ENCODE peak calls at places on chromosomes 3 and 15, in four cellular contexts. J, H, G and P are unnamed samples.

GRCh38 chr3:98602078-98602678 is 8.8 kb upstream of the CPOX start:
- DNase-seq in G (peak; percentile 77), H (peak; percentile 57), J (peak; percentile 76), P (no peak)

GRCh38 chr3:126459111-126459762 is 16.5 kb downstream of the ZXDC start:
- DNase-seq in H (no peak), G (no peak), J (no peak), P (no peak)

GRCh38 chr3:149534671-149535394 is 60.3 kb downstream of the TM4SF4 start:
- DNase-seq in H (no peak), G (no peak), J (peak; percentile 74), P (no peak)

GRCh38 chr15:99481406-99481805 is 84.4 kb upstream of the MEF2A start:
- DNase-seq in G (no peak), H (no peak), J (no peak), P (no peak)

GRCh38 chr3:30288830-30289229 is 317.6 kb upstream of the TGFBR2 start:
- DNase-seq in H (no peak), G (no peak), J (no peak), P (no peak)

GRCh38 chr15:89171136-89172072 is 50.0 kb downstream of the RLBP1 start:
- DNase-seq in G (peak; percentile 66), H (peak; percentile 79), J (peak; percentile 43), P (peak; percentile 64)

GRCh38 chr3:8825153-8825825 is 55.9 kb upstream of the OXTR start:
- DNase-seq in H (no peak), J (no peak), G (no peak), P (no peak)

GRCh38 chr3:121488628-121489027 is 57.2 kb downstream of the POLQ start:
- DNase-seq in G (no peak), J (no peak), H (no peak), P (no peak)

GRCh38 chr15:77027111-77027696 is 32.3 kb downstream of the PSTPIP1 start:
- DNase-seq in G (no peak), J (no peak), H (no peak), P (peak; percentile 49)

GRCh38 chr3:161263057-161263456 is 41.9 kb downstream of the NMD3 start:
- DNase-seq in J (peak; percentile 85), G (peak; percentile 82), H (no peak), P (no peak)

GRCh38 chr3:193826126-193826795 is 233.3 kb downstream of the OPA1 start:
- DNase-seq in H (peak; percentile 11), G (peak; percentile 12), J (peak; percentile 78), P (no peak)

GRCh38 chr3:157810924-157811718 is 295.1 kb downstream of the SHOX2 start:
- DNase-seq in J (no peak), G (no peak), H (no peak), P (no peak)

GRCh38 chr3:41673643-41674042 is 288.3 kb downstream of the ULK4 start:
- DNase-seq in J (peak; percentile 72), H (no peak), G (no peak), P (no peak)

GRCh38 chr15:45481151-45481550 is 41.4 kb downstream of the SLC30A4 start:
- DNase-seq in J (no peak), G (no peak), H (no peak), P (no peak)

GRCh38 chr15:90650117-90650955 is 66.8 kb upstream of the BLM start:
- DNase-seq in J (no peak), H (no peak), G (peak; percentile 49), P (no peak)

GRCh38 chr3:47762233-47762632 is 19.5 kb downstream of the SMARCC1 start:
- DNase-seq in H (no peak), G (no peak), J (peak; percentile 30), P (no peak)